ENCODE peak calls at places on chromosome 11, in six cellular contexts. Y, L, B, X, S and P are unnamed samples.

GRCh38 chr11:64614927-64615326 is 23.9 kb downstream of the SLC22A12 start:
- DNase-seq in Y (no peak), L (no peak), B (no peak), X (no peak), S (no peak), P (no peak)

GRCh38 chr11:56799691-56800090 is 51.2 kb upstream of the OR9G4 start:
- DNase-seq in Y (no peak), L (no peak), B (no peak), X (no peak), S (no peak), P (no peak)

GRCh38 chr11:26878959-26879581 is 114.8 kb upstream of the FIBIN start:
- DNase-seq in Y (no peak), L (no peak), B (no peak), X (no peak), S (no peak), P (no peak)

GRCh38 chr11:118735203-118735602 is 55.8 kb upstream of the TREH start:
- DNase-seq in Y (no peak), L (no peak), B (no peak), X (no peak), S (no peak), P (no peak)

GRCh38 chr11:56663386-56663785 is at the start of gene OR5AR1:
- DNase-seq in Y (no peak), L (no peak), B (no peak), X (no peak), S (no peak), P (no peak)

GRCh38 chr11:6497069-6497839 is at the start of gene DNHD1:
- DNase-seq in Y (no peak), L (no peak), B (no peak), X (no peak), S (no peak), P (no peak)

GRCh38 chr11:90250970-90251369 is 28.1 kb upstream of the CHORDC1 start:
- DNase-seq in Y (no peak), L (no peak), B (peak; percentile 50), X (no peak), S (no peak), P (no peak)

GRCh38 chr11:71199226-71199815 is 53.1 kb downstream of the SHANK2 start:
- DNase-seq in Y (no peak), L (no peak), B (no peak), X (no peak), S (no peak), P (no peak)

GRCh38 chr11:121067453-121067852 is 33.6 kb upstream of the TECTA start:
- DNase-seq in Y (no peak), L (no peak), B (no peak), X (no peak), S (no peak), P (no peak)

GRCh38 chr11:123475478-123475877 is 45.4 kb downstream of the GRAMD1B start:
- DNase-seq in Y (no peak), L (no peak), B (no peak), X (no peak), S (no peak), P (peak; percentile 31)

GRCh38 chr11:34899633-34900016 is 16.6 kb downstream of the APIP start:
- DNase-seq in Y (no peak), L (no peak), B (no peak), X (no peak), S (no peak), P (no peak)

GRCh38 chr11:124746621-124747243 is 5.3 kb downstream of the VSIG2 start:
- DNase-seq in Y (peak; percentile 95), L (no peak), B (peak; percentile 82), X (no peak), S (peak; percentile 96), P (peak; percentile 95)

GRCh38 chr11:63505857-63506528 is at the start of gene LGALS12:
- DNase-seq in Y (no peak), L (no peak), B (no peak), X (no peak), S (no peak), P (no peak)

GRCh38 chr11:6259638-6260019 is at the start of gene CCKBR:
- DNase-seq in Y (no peak), L (no peak), B (no peak), X (no peak), S (no peak), P (no peak)